ENCODE peak calls at places on chromosome 6, in ten cellular contexts. Z is pancreas, J is upper lobe of right lung, H is left kidney, X is hepatocyte, Q is kidney glomerular epithelial cell, U is glomerular endothelial cell, O is amniotic stem cell, S is cardiac muscle cell, E is COR-L47. K is an unnamed sample.

GRCh38 chr6:168884646-168885086 is 369.0 kb downstream of the THBS2 start:
- DNase-seq in Z (peak), J (peak), H (peak), X (peak), Q (peak), U (peak), O (no peak), S (peak), E (peak), K (peak)

GRCh38 chr6:33276864-33277662 is at the start of gene B3GALT4:
- DNase-seq in Z (no peak), J (peak), H (peak), X (peak), Q (peak), U (no peak), O (peak), S (peak), E (peak), K (peak)

GRCh38 chr6:169340395-169340794 is 86.7 kb upstream of the THBS2 start:
- DNase-seq in Z (no peak), J (no peak), H (no peak), X (no peak), Q (no peak), U (no peak), O (no peak), S (no peak), E (no peak), K (no peak)

GRCh38 chr6:45424628-45424955 is 46.9 kb upstream of the SUPT3H start:
- DNase-seq in Z (no peak), J (no peak), H (no peak), X (no peak), Q (no peak), U (no peak), O (no peak), S (no peak), E (no peak), K (no peak)

GRCh38 chr6:16621002-16621401 is 140.3 kb downstream of the ATXN1 start:
- DNase-seq in Z (no peak), J (no peak), H (no peak), X (no peak), Q (no peak), U (no peak), O (no peak), S (no peak), E (no peak), K (peak)

GRCh38 chr6:166997768-166998255 is 1.4 kb upstream of the CEP43 start:
- DNase-seq in Z (peak), J (peak), H (peak), X (peak), Q (peak), U (no peak), O (peak), S (peak), E (peak), K (peak)

GRCh38 chr6:160767019-160767646 is 65.1 kb downstream of the PLG start:
- DNase-seq in Z (peak), J (peak), H (peak), X (peak), Q (peak), U (no peak), O (no peak), S (peak), E (peak), K (peak)

GRCh38 chr6:137660296-137660731 is 166.1 kb upstream of the OLIG3 start:
- DNase-seq in Z (no peak), J (no peak), H (no peak), X (no peak), Q (no peak), U (no peak), O (no peak), S (no peak), E (no peak), K (peak)

GRCh38 chr6:20583447-20583806 is 49.2 kb downstream of the CDKAL1 start:
- DNase-seq in Z (no peak), J (no peak), H (no peak), X (no peak), Q (no peak), U (no peak), O (no peak), S (no peak), E (peak), K (no peak)